ENCODE peak calls at places on chromosomes 4 and X, in ten cellular contexts. One of them, this sample, is unnamed.

GRCh38 chr4:105194328-105195231 is 47.9 kb downstream of the TET2 start:
- DNase-seq in thoracic aorta: no peak
- DNase-seq in GM12864: no peak
- DNase-seq in GM12865: peak; percentile 69
- DNase-seq in HFF-Myc: no peak
- DNase-seq in foreskin fibroblast: peak; percentile 24
- DNase-seq in CD8-positive, alpha-beta memory T cell: no peak
- DNase-seq in fibroblast of pulmonary artery: peak; percentile 29
- DNase-seq in HepG2: no peak
- DNase-seq in body of pancreas: no peak
- DNase-seq in this sample: no peak

GRCh38 chr4:3369781-3370660 is 71.7 kb upstream of the HGFAC start:
- DNase-seq in thoracic aorta: no peak
- DNase-seq in GM12864: no peak
- DNase-seq in GM12865: peak; percentile 62
- DNase-seq in HFF-Myc: peak; percentile 52
- DNase-seq in foreskin fibroblast: peak; percentile 79
- DNase-seq in CD8-positive, alpha-beta memory T cell: no peak
- DNase-seq in fibroblast of pulmonary artery: peak; percentile 93
- DNase-seq in HepG2: no peak
- DNase-seq in body of pancreas: peak; percentile 61
- DNase-seq in this sample: peak; percentile 90

GRCh38 chrX:16060252-16060651 is 63.1 kb upstream of the GRPR start:
- DNase-seq in thoracic aorta: no peak
- DNase-seq in GM12864: no peak
- DNase-seq in GM12865: no peak
- DNase-seq in HFF-Myc: no peak
- DNase-seq in foreskin fibroblast: no peak
- DNase-seq in CD8-positive, alpha-beta memory T cell: no peak
- DNase-seq in fibroblast of pulmonary artery: no peak
- DNase-seq in HepG2: no peak
- DNase-seq in body of pancreas: no peak
- DNase-seq in this sample: no peak

GRCh38 chr4:5710065-5710961 is 688 bp upstream of the EVC start:
- DNase-seq in thoracic aorta: no peak
- DNase-seq in GM12864: no peak
- DNase-seq in GM12865: no peak
- DNase-seq in HFF-Myc: no peak
- DNase-seq in foreskin fibroblast: no peak
- DNase-seq in CD8-positive, alpha-beta memory T cell: no peak
- DNase-seq in fibroblast of pulmonary artery: no peak
- DNase-seq in HepG2: peak; percentile 20
- DNase-seq in body of pancreas: no peak
- DNase-seq in this sample: no peak

GRCh38 chr4:24007740-24008348 is 118.0 kb upstream of the PPARGC1A start:
- DNase-seq in thoracic aorta: no peak
- DNase-seq in GM12864: no peak
- DNase-seq in GM12865: no peak
- DNase-seq in HFF-Myc: no peak
- DNase-seq in foreskin fibroblast: no peak
- DNase-seq in CD8-positive, alpha-beta memory T cell: no peak
- DNase-seq in fibroblast of pulmonary artery: no peak
- DNase-seq in HepG2: peak; percentile 24
- DNase-seq in body of pancreas: no peak
- DNase-seq in this sample: no peak

GRCh38 chrX:15334561-15334960 is 762 bp downstream of the PIGA start:
- DNase-seq in thoracic aorta: no peak
- DNase-seq in GM12864: no peak
- DNase-seq in GM12865: peak; percentile 7
- DNase-seq in HFF-Myc: no peak
- DNase-seq in foreskin fibroblast: no peak
- DNase-seq in CD8-positive, alpha-beta memory T cell: peak; percentile 60
- DNase-seq in fibroblast of pulmonary artery: peak; percentile 11
- DNase-seq in HepG2: no peak
- DNase-seq in body of pancreas: peak; percentile 32
- DNase-seq in this sample: peak; percentile 19

GRCh38 chr4:107800058-107800457 is 24.7 kb upstream of the SGMS2 start:
- DNase-seq in thoracic aorta: no peak
- DNase-seq in GM12864: no peak
- DNase-seq in GM12865: no peak
- DNase-seq in HFF-Myc: no peak
- DNase-seq in foreskin fibroblast: no peak
- DNase-seq in CD8-positive, alpha-beta memory T cell: no peak
- DNase-seq in fibroblast of pulmonary artery: no peak
- DNase-seq in HepG2: no peak
- DNase-seq in body of pancreas: no peak
- DNase-seq in this sample: no peak

GRCh38 chrX:30875957-30876356 is 13.1 kb downstream of the TAB3 start:
- DNase-seq in thoracic aorta: no peak
- DNase-seq in GM12864: no peak
- DNase-seq in GM12865: no peak
- DNase-seq in HFF-Myc: no peak
- DNase-seq in foreskin fibroblast: peak; percentile 71
- DNase-seq in CD8-positive, alpha-beta memory T cell: no peak
- DNase-seq in fibroblast of pulmonary artery: peak; percentile 72
- DNase-seq in HepG2: peak; percentile 27
- DNase-seq in body of pancreas: no peak
- DNase-seq in this sample: no peak

GRCh38 chr4:6626066-6626465 is 14.4 kb upstream of the MRFAP1 start:
- DNase-seq in thoracic aorta: no peak
- DNase-seq in GM12864: no peak
- DNase-seq in GM12865: no peak
- DNase-seq in HFF-Myc: no peak
- DNase-seq in foreskin fibroblast: no peak
- DNase-seq in CD8-positive, alpha-beta memory T cell: no peak
- DNase-seq in fibroblast of pulmonary artery: no peak
- DNase-seq in HepG2: no peak
- DNase-seq in body of pancreas: no peak
- DNase-seq in this sample: no peak

GRCh38 chrX:7690842-7691241 is 152.1 kb upstream of the VCX start:
- DNase-seq in thoracic aorta: no peak
- DNase-seq in GM12864: no peak
- DNase-seq in GM12865: no peak
- DNase-seq in HFF-Myc: no peak
- DNase-seq in foreskin fibroblast: no peak
- DNase-seq in CD8-positive, alpha-beta memory T cell: no peak
- DNase-seq in fibroblast of pulmonary artery: no peak
- DNase-seq in HepG2: no peak
- DNase-seq in body of pancreas: no peak
- DNase-seq in this sample: no peak

GRCh38 chr4:13329963-13330362 is 154.2 kb downstream of the RAB28 start:
- DNase-seq in thoracic aorta: no peak
- DNase-seq in GM12864: no peak
- DNase-seq in GM12865: no peak
- DNase-seq in HFF-Myc: peak; percentile 29
- DNase-seq in foreskin fibroblast: peak; percentile 47
- DNase-seq in CD8-positive, alpha-beta memory T cell: no peak
- DNase-seq in fibroblast of pulmonary artery: peak; percentile 50
- DNase-seq in HepG2: no peak
- DNase-seq in body of pancreas: no peak
- DNase-seq in this sample: no peak

GRCh38 chrX:131812847-131813825 is 210.0 kb upstream of the STK26 start:
- DNase-seq in thoracic aorta: no peak
- DNase-seq in GM12864: peak; percentile 30
- DNase-seq in GM12865: peak; percentile 62
- DNase-seq in HFF-Myc: no peak
- DNase-seq in foreskin fibroblast: peak; percentile 26
- DNase-seq in CD8-positive, alpha-beta memory T cell: peak; percentile 80
- DNase-seq in fibroblast of pulmonary artery: no peak
- DNase-seq in HepG2: no peak
- DNase-seq in body of pancreas: peak; percentile 27
- DNase-seq in this sample: no peak

GRCh38 chr4:76585897-76586360 is 150.9 kb downstream of the SHROOM3 start:
- DNase-seq in thoracic aorta: peak; percentile 46
- DNase-seq in GM12864: no peak
- DNase-seq in GM12865: peak; percentile 84
- DNase-seq in HFF-Myc: no peak
- DNase-seq in foreskin fibroblast: no peak
- DNase-seq in CD8-positive, alpha-beta memory T cell: no peak
- DNase-seq in fibroblast of pulmonary artery: peak; percentile 23
- DNase-seq in HepG2: peak; percentile 7
- DNase-seq in body of pancreas: peak; percentile 95
- DNase-seq in this sample: no peak

GRCh38 chr4:74109116-74109791 is 10.3 kb upstream of the CXCL2 start:
- DNase-seq in thoracic aorta: no peak
- DNase-seq in GM12864: no peak
- DNase-seq in GM12865: no peak
- DNase-seq in HFF-Myc: peak; percentile 80
- DNase-seq in foreskin fibroblast: peak; percentile 93
- DNase-seq in CD8-positive, alpha-beta memory T cell: no peak
- DNase-seq in fibroblast of pulmonary artery: peak; percentile 98
- DNase-seq in HepG2: no peak
- DNase-seq in body of pancreas: peak; percentile 54
- DNase-seq in this sample: no peak

DNA sequence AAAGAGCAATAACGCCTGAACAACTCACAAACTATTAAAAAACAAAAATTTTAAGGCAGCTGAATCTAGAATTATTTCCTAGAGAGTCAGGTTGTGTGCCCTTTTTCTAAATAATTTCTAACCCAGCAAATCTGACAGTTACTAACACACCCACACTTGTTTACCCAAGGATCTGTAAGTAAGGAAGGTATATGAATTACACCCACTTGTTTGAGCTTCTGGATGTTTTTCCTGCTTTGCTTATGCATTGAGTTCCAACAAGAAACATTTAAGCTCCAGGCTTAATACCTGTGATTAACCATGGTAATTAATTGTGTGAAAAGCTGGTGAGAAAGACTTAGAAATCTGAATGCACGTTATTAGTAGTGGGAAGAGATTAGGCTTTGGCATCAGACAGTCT is 1.5 kb downstream of the NIPAL1 start:
- DNase-seq in thoracic aorta: no peak
- DNase-seq in GM12864: no peak
- DNase-seq in GM12865: no peak
- DNase-seq in HFF-Myc: no peak
- DNase-seq in foreskin fibroblast: no peak
- DNase-seq in CD8-positive, alpha-beta memory T cell: no peak
- DNase-seq in fibroblast of pulmonary artery: no peak
- DNase-seq in HepG2: no peak
- DNase-seq in body of pancreas: no peak
- DNase-seq in this sample: no peak
- H3K4me3 ChIP-seq in thoracic aorta: no peak overlapping the region
- H3K4me3 ChIP-seq in GM12864: no peak overlapping the region
- H3K4me3 ChIP-seq in GM12865: no peak overlapping the region
- H3K4me3 ChIP-seq in HFF-Myc: no peak overlapping the region
- H3K4me3 ChIP-seq in foreskin fibroblast: no peak overlapping the region
- H3K4me3 ChIP-seq in CD8-positive, alpha-beta memory T cell: no peak overlapping the region
- H3K4me3 ChIP-seq in fibroblast of pulmonary artery: no peak overlapping the region
- H3K4me3 ChIP-seq in HepG2: no peak overlapping the region
- H3K4me3 ChIP-seq in body of pancreas: no peak overlapping the region
- H3K4me3 ChIP-seq in this sample: no peak overlapping the region

GRCh38 chr4:82219346-82219745 is 154.4 kb downstream of the HNRNPD start:
- DNase-seq in thoracic aorta: no peak
- DNase-seq in GM12864: no peak
- DNase-seq in GM12865: no peak
- DNase-seq in HFF-Myc: no peak
- DNase-seq in foreskin fibroblast: no peak
- DNase-seq in CD8-positive, alpha-beta memory T cell: no peak
- DNase-seq in fibroblast of pulmonary artery: no peak
- DNase-seq in HepG2: no peak
- DNase-seq in body of pancreas: no peak
- DNase-seq in this sample: no peak

GRCh38 chr4:82217986-82218715 is 155.6 kb downstream of the HNRNPD start:
- DNase-seq in thoracic aorta: no peak
- DNase-seq in GM12864: no peak
- DNase-seq in GM12865: no peak
- DNase-seq in HFF-Myc: no peak
- DNase-seq in foreskin fibroblast: peak; percentile 3
- DNase-seq in CD8-positive, alpha-beta memory T cell: no peak
- DNase-seq in fibroblast of pulmonary artery: peak; percentile 1
- DNase-seq in HepG2: no peak
- DNase-seq in body of pancreas: no peak
- DNase-seq in this sample: peak; percentile 8

DNA sequence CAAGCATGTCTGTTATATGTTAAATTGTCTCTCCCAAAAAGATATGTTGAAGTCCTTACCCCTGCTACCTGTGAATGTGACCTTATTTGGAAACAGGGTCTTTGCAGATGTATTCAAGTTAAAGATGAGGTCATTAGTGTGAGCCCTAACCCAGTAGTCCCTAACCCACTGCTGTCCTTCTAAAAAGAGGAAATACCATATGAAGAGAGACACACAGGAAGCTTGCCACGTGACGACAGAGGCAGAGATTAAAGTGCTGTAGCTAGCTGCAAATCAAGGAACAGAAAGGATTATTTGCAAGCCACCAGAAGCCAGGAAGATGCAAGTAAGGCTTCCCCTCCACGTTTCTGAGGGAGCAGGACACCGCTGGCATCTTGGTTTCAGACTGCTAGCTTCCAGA is 150.1 kb downstream of the HNRNPD start:
- DNase-seq in thoracic aorta: no peak
- DNase-seq in GM12864: no peak
- DNase-seq in GM12865: no peak
- DNase-seq in HFF-Myc: no peak
- DNase-seq in foreskin fibroblast: no peak
- DNase-seq in CD8-positive, alpha-beta memory T cell: no peak
- DNase-seq in fibroblast of pulmonary artery: peak; percentile 2
- DNase-seq in HepG2: no peak
- DNase-seq in body of pancreas: peak; percentile 57
- DNase-seq in this sample: peak; percentile 57
- H3K4me3 ChIP-seq in thoracic aorta: no peak overlapping the region
- H3K4me3 ChIP-seq in GM12864: no peak overlapping the region
- H3K4me3 ChIP-seq in GM12865: no peak overlapping the region
- H3K4me3 ChIP-seq in HFF-Myc: no peak overlapping the region
- H3K4me3 ChIP-seq in foreskin fibroblast: no peak overlapping the region
- H3K4me3 ChIP-seq in CD8-positive, alpha-beta memory T cell: no peak overlapping the region
- H3K4me3 ChIP-seq in fibroblast of pulmonary artery: no peak overlapping the region
- H3K4me3 ChIP-seq in HepG2: no peak overlapping the region
- H3K4me3 ChIP-seq in body of pancreas: no peak overlapping the region
- H3K4me3 ChIP-seq in this sample: no peak overlapping the region

GRCh38 chr4:10731690-10732089 is 47.1 kb upstream of the CLNK start:
- DNase-seq in thoracic aorta: no peak
- DNase-seq in GM12864: no peak
- DNase-seq in GM12865: peak; percentile 58
- DNase-seq in HFF-Myc: no peak
- DNase-seq in foreskin fibroblast: no peak
- DNase-seq in CD8-positive, alpha-beta memory T cell: no peak
- DNase-seq in fibroblast of pulmonary artery: no peak
- DNase-seq in HepG2: no peak
- DNase-seq in body of pancreas: no peak
- DNase-seq in this sample: no peak
- H3K4me3 ChIP-seq in thoracic aorta: no peak overlapping the region
- H3K4me3 ChIP-seq in GM12864: no peak overlapping the region
- H3K4me3 ChIP-seq in GM12865: peak overlapping the region; percentile 19
- H3K4me3 ChIP-seq in HFF-Myc: no peak overlapping the region
- H3K4me3 ChIP-seq in foreskin fibroblast: no peak overlapping the region
- H3K4me3 ChIP-seq in CD8-positive, alpha-beta memory T cell: no peak overlapping the region
- H3K4me3 ChIP-seq in fibroblast of pulmonary artery: no peak overlapping the region
- H3K4me3 ChIP-seq in HepG2: no peak overlapping the region
- H3K4me3 ChIP-seq in body of pancreas: no peak overlapping the region
- H3K4me3 ChIP-seq in this sample: no peak overlapping the region

DNA sequence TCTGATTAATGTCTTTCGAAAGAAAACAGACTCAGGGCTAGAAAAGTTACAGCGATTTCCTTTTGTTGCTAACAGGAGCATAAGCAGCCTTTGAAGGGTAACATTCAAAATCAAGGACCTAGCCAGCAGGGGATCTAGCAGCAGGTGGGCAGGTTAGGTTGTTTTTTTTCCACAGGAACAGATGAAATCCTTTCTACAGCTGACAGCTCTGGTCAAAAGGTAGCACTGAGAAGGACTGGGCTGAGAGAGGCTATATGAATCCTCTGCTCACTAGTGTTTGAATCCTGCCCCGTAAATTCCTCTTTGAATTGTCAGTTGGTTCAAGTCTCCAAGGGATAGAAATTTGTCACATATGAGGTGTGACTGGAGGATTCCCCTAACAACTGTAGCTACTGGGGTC is 188.2 kb downstream of the SH2D1A start:
- DNase-seq in thoracic aorta: no peak
- DNase-seq in GM12864: no peak
- DNase-seq in GM12865: no peak
- DNase-seq in HFF-Myc: no peak
- DNase-seq in foreskin fibroblast: no peak
- DNase-seq in CD8-positive, alpha-beta memory T cell: no peak
- DNase-seq in fibroblast of pulmonary artery: no peak
- DNase-seq in HepG2: no peak
- DNase-seq in body of pancreas: no peak
- DNase-seq in this sample: no peak
- H3K4me3 ChIP-seq in thoracic aorta: no peak overlapping the region
- H3K4me3 ChIP-seq in GM12864: no peak overlapping the region
- H3K4me3 ChIP-seq in GM12865: no peak overlapping the region
- H3K4me3 ChIP-seq in HFF-Myc: no peak overlapping the region
- H3K4me3 ChIP-seq in foreskin fibroblast: no peak overlapping the region
- H3K4me3 ChIP-seq in CD8-positive, alpha-beta memory T cell: no peak overlapping the region
- H3K4me3 ChIP-seq in fibroblast of pulmonary artery: no peak overlapping the region
- H3K4me3 ChIP-seq in HepG2: no peak overlapping the region
- H3K4me3 ChIP-seq in body of pancreas: no peak overlapping the region
- H3K4me3 ChIP-seq in this sample: no peak overlapping the region